ENCODE peak calls at places on chromosomes 3 and 15, in four cellular contexts. I is prostate gland, K is breast epithelium, R is HCT116. T is an unnamed sample. For H3K4me1, the result is how much of the 10 kb centered on the place peaks cover.

GRCh38 chr3:48652923-48653715 is 9.6 kb downstream of the CELSR3 start:
- DNase-seq in I (no peak), K (no peak), R (no peak), T (no peak)

GRCh38 chr3:157436583-157437300 is at the start of gene PTX3:
- DNase-seq in I (no peak), K (no peak), R (no peak), T (no peak)

GRCh38 chr3:15014606-15015328 is 50.3 kb downstream of the MRPS25 start:
- DNase-seq in I (no peak), K (no peak), R (no peak), T (no peak)

GRCh38 chr15:88331291-88331690 is 74.8 kb upstream of the NTRK3 start:
- DNase-seq in I (no peak), K (no peak), R (peak), T (no peak)

GRCh38 chr3:45506751-45507391 is 87.7 kb upstream of the LIMD1 start:
- DNase-seq in I (no peak), K (no peak), R (no peak), T (no peak)

GRCh38 chr15:60790641-60791040 is 311.7 kb upstream of the ICE2 start:
- DNase-seq in I (no peak), K (no peak), R (no peak), T (no peak)

GRCh38 chr15:67937153-67937761 is 97.4 kb upstream of the RNU6-1 start:
- DNase-seq in I (no peak), K (peak), R (no peak), T (no peak)

GRCh38 chr3:161854232-161854771 is 357.7 kb downstream of the OTOL1 start:
- DNase-seq in I (no peak), K (no peak), R (peak), T (no peak)

GRCh38 chr15:93243573-93243972 is 154.6 kb upstream of the RGMA start:
- DNase-seq in I (no peak), K (no peak), R (no peak), T (no peak)

GRCh38 chr15:53102483-53102882 is 312.3 kb upstream of the ONECUT1 start:
- DNase-seq in I (no peak), K (no peak), R (no peak), T (no peak)

GRCh38 chr3:128878556-128879124 is 780 bp upstream of the ACAD9 start:
- DNase-seq in I (no peak), K (no peak), R (no peak), T (no peak)

GRCh38 chr15:99974246-99974645 is 241.0 kb upstream of the LYSMD4 start:
- DNase-seq in I (no peak), K (no peak), R (no peak), T (no peak)

GRCh38 chr3:47556351-47556750 is 22.3 kb downstream of the CSPG5 start:
- DNase-seq in I (no peak), K (no peak), R (no peak), T (no peak)

GRCh38 chr3:99823723-99824711 is 6.4 kb downstream of the CMSS1 start:
- DNase-seq in I (no peak), K (no peak), R (no peak), T (no peak)

DNA sequence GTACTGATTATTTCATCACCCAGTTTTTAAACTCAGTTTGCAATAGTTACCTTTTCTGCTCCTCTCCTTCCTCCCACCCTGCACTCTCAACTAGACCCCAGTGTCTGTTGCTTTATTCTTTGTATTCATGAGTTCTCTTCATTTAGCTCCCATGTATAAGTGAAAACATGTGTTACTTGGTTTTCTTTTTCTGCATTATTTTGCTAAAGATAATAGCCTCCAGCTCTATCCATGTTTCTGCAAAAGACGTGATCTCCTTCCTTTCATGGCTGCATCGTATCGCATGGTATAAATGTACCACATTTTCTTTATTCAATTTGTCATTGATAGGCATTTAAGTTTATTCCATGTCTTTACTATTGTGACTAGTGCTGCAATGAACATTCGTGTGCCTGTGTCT is 79.0 kb downstream of the NAALADL2 start:
- DNase-seq in I (no peak), K (no peak), R (no peak), T (no peak)
- TF ChIP-seq POLR2AphosphoS5 in I (no peak), K (no peak), R (no peak), T (no peak)

DNA sequence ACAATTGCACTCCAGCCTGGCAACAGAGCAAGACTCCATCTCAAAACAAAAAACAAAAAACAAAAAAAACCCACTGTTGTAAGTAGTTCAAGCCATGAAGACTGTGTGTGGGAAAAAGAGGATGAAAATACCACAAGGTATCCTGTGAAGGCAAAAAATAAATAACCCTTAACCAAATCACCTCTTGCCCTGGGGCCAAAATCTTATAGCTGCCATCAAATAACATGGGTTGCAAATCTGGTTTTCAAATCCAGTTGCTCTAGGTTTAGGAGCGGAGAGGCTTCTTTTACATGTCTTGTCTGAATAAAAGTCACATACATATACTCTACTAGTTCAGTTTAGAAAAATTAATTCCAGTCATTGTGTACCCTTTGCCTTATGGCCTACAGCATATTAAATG is 87.0 kb upstream of the STT3B start:
- DNase-seq in I (no peak), K (no peak), R (no peak), T (no peak)
- H3K4me1 ChIP-seq in I (under half), K (under half), R (under half), T (under half)

GRCh38 chr3:194137314-194138097 is 1.6 kb downstream of the HES1 start:
- DNase-seq in I (peak), K (peak), R (no peak), T (peak)

GRCh38 chr3:194138098-194138474 is 2.1 kb downstream of the HES1 start:
- DNase-seq in I (no peak), K (no peak), R (no peak), T (no peak)

GRCh38 chr3:194135516-194135805 is 487 bp upstream of the HES1 start:
- DNase-seq in I (no peak), K (no peak), R (no peak), T (no peak)

GRCh38 chr3:194135806-194136518 is at the start of gene HES1:
- DNase-seq in I (peak), K (peak), R (peak), T (peak)

DNA sequence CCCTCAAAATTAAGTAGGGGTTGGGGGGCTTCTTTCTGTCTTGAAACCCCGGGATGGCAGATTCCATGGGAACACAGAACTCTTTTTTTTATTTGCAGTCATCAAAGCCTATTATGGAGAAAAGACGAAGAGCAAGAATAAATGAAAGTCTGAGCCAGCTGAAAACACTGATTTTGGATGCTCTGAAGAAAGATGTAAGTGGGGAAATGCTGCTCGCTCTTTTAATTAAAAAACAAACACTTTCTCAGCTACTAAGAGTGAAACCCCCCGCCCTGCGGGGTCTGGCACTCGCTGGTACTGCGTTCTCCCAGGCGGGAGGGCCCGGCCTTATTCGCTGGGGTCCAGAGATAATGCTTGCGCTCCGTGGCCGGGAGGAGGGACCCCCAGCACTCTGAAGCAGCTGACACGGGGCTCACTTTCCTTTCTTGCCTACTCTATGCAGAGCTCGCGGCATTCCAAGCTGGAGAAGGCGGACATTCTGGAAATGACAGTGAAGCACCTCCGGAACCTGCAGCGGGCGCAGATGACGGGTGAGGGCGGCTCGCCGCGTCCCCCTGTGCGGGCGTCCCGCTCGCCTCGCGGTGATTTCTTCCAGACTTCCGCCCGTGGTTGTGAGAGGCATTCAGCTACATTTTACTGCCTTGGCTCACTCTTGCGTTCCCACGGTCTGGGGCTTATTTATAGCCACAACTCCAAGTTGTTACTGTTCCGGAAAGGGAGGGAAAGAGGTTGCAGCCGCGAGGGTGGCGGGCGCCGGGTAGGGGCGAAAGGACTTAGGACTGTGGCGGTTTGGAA is 768 bp downstream of the HES1 start:
- DNase-seq in I (peak), K (no peak), R (no peak), T (peak)
- TF ChIP-seq POLR2AphosphoS5 in I (peak), K (peak), R (no peak), T (peak)

GRCh38 chr15:40090774-40091455 is 17.8 kb downstream of the BMF start:
- DNase-seq in I (no peak), K (no peak), R (no peak), T (no peak)
- H3K4me1 ChIP-seq in I (under half), K (under half), R (under half), T (half or more)

DNA sequence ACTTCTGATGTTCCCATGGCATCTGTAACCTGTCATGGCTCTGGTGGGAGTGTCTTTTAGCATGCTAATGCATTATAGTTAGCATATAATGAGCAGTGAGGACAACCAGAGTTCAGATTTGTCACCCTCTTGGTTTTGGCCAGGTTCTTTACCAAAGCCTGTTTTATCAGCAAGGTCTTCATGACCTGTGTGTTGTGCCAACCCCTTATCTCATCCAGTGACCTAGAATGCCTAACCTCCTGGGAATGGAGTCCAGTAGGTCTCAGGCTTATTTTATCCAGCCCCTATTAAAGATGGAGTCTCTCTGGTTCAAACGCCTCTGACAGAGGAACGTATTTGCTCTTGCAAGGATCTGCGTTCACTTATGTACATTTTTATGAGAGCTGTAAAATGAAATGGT is 60.3 kb upstream of the UTS2B start:
- DNase-seq in I (no peak), K (no peak), R (no peak), T (no peak)
- TF ChIP-seq POLR2AphosphoS5 in I (no peak), K (no peak), R (no peak), T (no peak)

DNA sequence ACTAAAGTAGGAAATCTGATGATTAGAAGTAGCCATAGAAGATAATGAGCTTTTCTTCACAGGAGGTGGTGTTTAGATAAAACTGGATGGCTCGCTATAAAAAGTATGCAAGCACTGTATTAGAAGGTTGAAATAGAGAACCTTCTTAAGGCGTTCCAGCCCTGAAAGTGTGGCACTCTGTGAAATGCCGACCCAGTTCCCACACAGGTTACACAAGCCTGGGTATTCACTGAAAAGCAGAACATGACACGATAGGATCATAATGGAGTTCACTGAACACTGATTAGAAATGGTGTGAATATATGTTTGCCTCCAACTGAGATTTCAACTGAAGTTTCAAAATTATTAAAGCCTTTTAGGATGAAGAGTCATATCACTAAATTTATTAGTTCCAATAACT is 15.0 kb upstream of the LRRC34 start:
- DNase-seq in I (no peak), K (no peak), R (no peak), T (no peak)
- H3K4me1 ChIP-seq in I (under half), K (under half), R (under half), T (under half)

GRCh38 chr3:185549111-185549510 is 3.3 kb downstream of the LIPH start:
- DNase-seq in I (no peak), K (no peak), R (peak), T (no peak)
- TF ChIP-seq POLR2AphosphoS5 in I (peak), K (peak), R (peak), T (no peak)